ENCODE peak calls at places on chromosomes 3 and 15, in four cellular contexts. B, K, R and P are unnamed samples.

GRCh38 chr3:44175070-44175469 is 66.6 kb upstream of the TOPAZ1 start:
- DNase-seq in B (no peak), K (no peak), R (no peak), P (no peak)

GRCh38 chr3:152403632-152404066 is 134.9 kb downstream of the MBNL1 start:
- DNase-seq in B (no peak), K (no peak), R (no peak), P (no peak)

GRCh38 chr3:148681080-148681479 is 16.6 kb upstream of the AGTR1 start:
- DNase-seq in B (no peak), K (peak), R (no peak), P (no peak)

GRCh38 chr15:40959331-40960141 is 6.3 kb downstream of the CHAC1 start:
- DNase-seq in B (no peak), K (no peak), R (no peak), P (no peak)

GRCh38 chr3:128554100-128554464 is 61.1 kb upstream of the GATA2 start:
- DNase-seq in B (no peak), K (peak), R (no peak), P (no peak)

GRCh38 chr15:68609618-68610017 is 30.8 kb downstream of the CORO2B start:
- DNase-seq in B (no peak), K (no peak), R (peak), P (peak)

GRCh38 chr3:100465871-100466777 is 26.3 kb upstream of the TMEM45A start:
- DNase-seq in B (no peak), K (no peak), R (no peak), P (no peak)

GRCh38 chr3:51808920-51809319 is 29.9 kb upstream of the IQCF6 start:
- DNase-seq in B (no peak), K (no peak), R (no peak), P (no peak)

GRCh38 chr3:52685285-52685704 is 418 bp downstream of the PBRM1 start:
- DNase-seq in B (no peak), K (peak), R (peak), P (no peak)

GRCh38 chr3:110165753-110166152 is 828.4 kb upstream of the DPPA4 start:
- DNase-seq in B (no peak), K (no peak), R (no peak), P (no peak)

GRCh38 chr15:70415330-70415884 is 317.7 kb upstream of the TLE3 start:
- DNase-seq in B (no peak), K (no peak), R (no peak), P (no peak)

GRCh38 chr3:111735271-111735758 is 123.8 kb upstream of the PHLDB2 start:
- DNase-seq in B (peak), K (peak), R (no peak), P (no peak)

GRCh38 chr3:65642903-65643302 is 395.8 kb downstream of the MAGI1 start:
- DNase-seq in B (no peak), K (no peak), R (no peak), P (no peak)

GRCh38 chr3:102113421-102114041 is 264.2 kb downstream of the NFKBIZ start:
- DNase-seq in B (no peak), K (peak), R (no peak), P (no peak)

GRCh38 chr15:99086327-99086667 is 18.6 kb upstream of the SYNM start:
- DNase-seq in B (no peak), K (no peak), R (no peak), P (no peak)

GRCh38 chr15:76994001-76994400 is 925 bp upstream of the PSTPIP1 start:
- DNase-seq in B (no peak), K (peak), R (peak), P (no peak)

GRCh38 chr3:107344722-107345121 is 32.5 kb upstream of the CCDC54 start:
- DNase-seq in B (no peak), K (no peak), R (no peak), P (no peak)

GRCh38 chr3:107063351-107063750 is 313.9 kb upstream of the CCDC54 start:
- DNase-seq in B (no peak), K (peak), R (no peak), P (no peak)

GRCh38 chr3:44894485-44894884 is 20.1 kb downstream of the TGM4 start:
- DNase-seq in B (no peak), K (no peak), R (no peak), P (no peak)

GRCh38 chr3:49602877-49603411 is 48.7 kb downstream of the BSN start:
- DNase-seq in B (no peak), K (peak), R (no peak), P (no peak)

GRCh38 chr15:57554063-57554820 is 37.5 kb upstream of the MYZAP start:
- DNase-seq in B (no peak), K (no peak), R (no peak), P (no peak)

GRCh38 chr3:76941376-76941775 is 98.5 kb upstream of the ROBO2 start:
- DNase-seq in B (no peak), K (no peak), R (no peak), P (no peak)

GRCh38 chr3:124760601-124761000 is 30.3 kb downstream of the UMPS start:
- DNase-seq in B (peak), K (no peak), R (no peak), P (no peak)

GRCh38 chr3:44870375-44871061 is 3.9 kb upstream of the TGM4 start:
- DNase-seq in B (no peak), K (peak), R (peak), P (no peak)

GRCh38 chr15:67097893-67098740 is 32.7 kb downstream of the SMAD3 start:
- DNase-seq in B (peak), K (no peak), R (no peak), P (no peak)

GRCh38 chr3:102483556-102483955 is 48.7 kb downstream of the ZPLD1 start:
- DNase-seq in B (no peak), K (peak), R (no peak), P (no peak)

GRCh38 chr3:170038434-170039110 is 777 bp downstream of the GPR160 start:
- DNase-seq in B (no peak), K (peak), R (peak), P (no peak)
- TF ChIP-seq CTCF in B (no peak), K (peak), R (no peak), P (no peak)

DNA sequence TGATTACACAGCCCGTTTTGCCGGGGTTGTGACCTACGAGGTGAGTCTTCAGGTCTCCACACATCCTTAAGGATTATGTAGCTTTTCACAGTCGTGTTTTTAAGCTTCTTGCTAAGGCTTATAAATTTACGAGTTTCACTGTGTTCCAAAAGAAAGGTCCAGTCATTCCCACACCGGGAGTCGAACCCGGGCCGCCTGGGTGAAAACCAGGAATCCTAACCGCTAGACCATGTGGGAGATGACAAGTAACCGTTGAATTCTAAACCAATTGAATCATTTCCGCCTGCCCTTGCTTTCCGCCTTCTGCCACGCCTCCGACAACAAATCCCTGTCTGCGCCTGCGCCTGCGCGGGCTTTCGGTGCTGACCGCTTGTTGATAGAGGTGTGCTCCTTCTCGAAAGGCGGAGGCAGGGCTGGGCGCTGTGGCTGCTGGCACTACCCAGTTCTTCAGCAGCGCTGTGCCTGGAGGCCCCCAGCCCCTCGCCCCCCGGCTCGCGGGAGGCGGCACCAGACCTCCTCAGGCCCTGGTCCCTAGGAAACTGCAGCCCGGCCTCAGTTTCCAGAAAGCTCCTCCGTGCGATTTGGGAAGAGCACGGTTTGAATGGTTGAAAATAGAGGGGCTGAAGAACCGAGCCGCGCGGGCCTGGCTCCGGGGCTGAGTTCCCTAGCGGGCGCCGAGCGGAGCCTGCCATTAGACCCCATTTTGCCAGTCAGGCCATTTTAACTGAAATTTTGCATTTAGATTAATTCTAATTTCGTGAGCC is 219.1 kb upstream of the ATP10A start:
- DNase-seq in B (peak), K (peak), R (peak), P (peak)
- TF ChIP-seq CTCF in B (no peak), K (no peak), R (no peak), P (no peak)

GRCh38 chr3:57961177-57961827 is 46.9 kb upstream of the FLNB start:
- DNase-seq in B (no peak), K (no peak), R (no peak), P (no peak)

GRCh38 chr3:57962448-57962834 is 45.8 kb upstream of the FLNB start:
- DNase-seq in B (no peak), K (no peak), R (no peak), P (no peak)

GRCh38 chr3:57963811-57964346 is 44.3 kb upstream of the FLNB start:
- DNase-seq in B (no peak), K (no peak), R (no peak), P (no peak)

GRCh38 chr3:57960174-57960505 is 48.1 kb upstream of the FLNB start:
- DNase-seq in B (no peak), K (no peak), R (no peak), P (no peak)

DNA sequence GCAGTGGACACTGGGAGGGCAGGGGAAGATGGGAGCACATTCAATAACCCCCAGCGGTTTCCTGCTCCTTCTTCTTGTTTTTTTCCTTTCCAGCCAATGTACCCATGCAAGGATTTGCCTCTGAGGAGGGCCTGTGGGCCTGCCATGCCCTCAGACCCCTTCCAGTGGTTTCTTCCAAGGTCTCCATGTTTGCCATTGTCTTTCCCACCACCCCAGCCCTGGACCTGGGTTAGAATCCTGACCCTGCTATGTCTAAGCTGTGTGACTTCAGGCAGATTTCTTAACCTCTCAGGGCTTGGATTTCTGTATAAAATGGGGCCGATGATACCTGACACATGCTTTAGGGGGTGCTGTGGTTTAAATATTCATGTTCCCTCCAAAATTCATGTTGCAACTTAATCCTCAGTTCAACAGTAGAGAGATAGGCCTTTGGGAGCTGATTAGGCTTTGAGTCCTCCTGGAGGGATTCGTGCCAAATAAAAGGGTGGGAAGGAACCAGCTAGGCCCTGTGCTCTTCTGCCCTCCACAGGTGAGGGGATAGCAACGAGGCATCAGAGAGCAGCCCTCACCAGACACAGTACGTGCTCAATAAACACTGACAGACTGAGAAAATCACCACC is 46.3 kb upstream of the FLNB start:
- DNase-seq in B (no peak), K (peak), R (no peak), P (no peak)
- TF ChIP-seq CTCF in B (peak), K (peak), R (no peak), P (no peak)

GRCh38 chr15:84863480-84864428 is 20.7 kb upstream of the SLC28A1 start:
- DNase-seq in B (no peak), K (no peak), R (no peak), P (no peak)
- TF ChIP-seq CTCF in B (no peak), K (no peak), R (no peak), P (no peak)

DNA sequence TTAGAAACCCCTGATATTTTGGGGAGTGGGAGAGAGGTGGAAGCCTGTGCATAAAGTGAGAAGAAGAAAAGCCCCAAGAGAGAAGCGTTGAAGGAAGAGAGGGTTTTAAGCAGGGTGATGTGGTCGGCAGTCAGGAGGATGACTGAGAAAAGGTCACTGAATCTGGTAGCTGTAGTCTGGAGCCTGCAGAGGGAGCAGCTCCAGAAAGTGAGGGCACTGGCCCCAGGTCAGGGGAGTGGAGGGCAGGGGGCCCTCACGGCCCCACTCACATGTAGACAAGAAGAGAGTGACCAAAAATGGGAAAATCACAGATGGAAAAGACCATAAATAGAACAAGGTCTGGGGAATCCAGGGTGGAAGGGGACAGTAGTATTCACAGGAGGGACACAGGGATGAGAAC is 105.5 kb downstream of the RYK start:
- DNase-seq in B (no peak), K (no peak), R (no peak), P (no peak)
- TF ChIP-seq CTCF in B (no peak), K (no peak), R (no peak), P (no peak)

DNA sequence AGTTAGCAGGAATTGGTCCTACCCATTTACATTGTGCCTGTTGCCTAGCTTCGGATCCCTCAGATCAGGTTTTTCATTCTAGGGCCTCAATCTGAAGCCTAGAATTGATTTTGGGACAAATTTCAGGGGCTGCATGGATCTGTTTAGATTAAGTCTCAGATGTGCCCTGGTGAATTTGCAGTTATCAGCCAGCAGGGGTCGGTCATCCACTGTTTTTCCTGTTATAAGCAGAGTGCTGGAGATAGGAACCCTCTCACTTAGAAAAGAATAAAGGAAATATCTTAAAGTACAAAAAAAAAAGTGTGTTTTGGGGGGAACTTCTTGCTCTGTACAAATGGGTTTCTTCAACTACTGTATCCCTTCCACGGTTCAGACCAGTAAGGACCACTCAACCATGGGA is 212.5 kb downstream of the BCHE start:
- DNase-seq in B (no peak), K (peak), R (no peak), P (no peak)
- TF ChIP-seq CTCF in B (peak), K (peak), R (no peak), P (no peak)

GRCh38 chr3:167396075-167396474 is 16.0 kb upstream of the ZBBX start:
- DNase-seq in B (no peak), K (no peak), R (no peak), P (no peak)

GRCh38 chr3:167394003-167394402 is 13.9 kb upstream of the ZBBX start:
- DNase-seq in B (no peak), K (peak), R (no peak), P (no peak)
- TF ChIP-seq CTCF in B (no peak), K (peak), R (no peak), P (no peak)